ENCODE peak calls at places on chromosomes 13 and 19, in five cellular contexts. X is K562, S is cardiac muscle cell, W is colonic mucosa, R is body of pancreas. Y is an unnamed sample.

GRCh38 chr19:8150178-8150865 is 930 bp upstream of the FBN3 start:
- DNase-seq in X (peak), S (no peak), W (no peak), R (no peak), Y (no peak)

GRCh38 chr19:48367855-48368254 is 3.7 kb downstream of the SYNGR4 start:
- DNase-seq in X (no peak), S (no peak), W (no peak), R (peak), Y (no peak)

GRCh38 chr19:42287017-42287825 is 14.7 kb upstream of the PRR19 start:
- DNase-seq in X (no peak), S (no peak), W (no peak), R (no peak), Y (no peak)

GRCh38 chr19:19900124-19900523 is 622 bp upstream of the ZNF93 start:
- DNase-seq in X (peak), S (peak), W (no peak), R (no peak), Y (no peak)

GRCh38 chr13:21060827-21061076 is 634 bp downstream of the LATS2 start:
- DNase-seq in X (no peak), S (no peak), W (no peak), R (no peak), Y (no peak)

GRCh38 chr13:36332986-36333385 is 13.2 kb downstream of the SPART start:
- DNase-seq in X (no peak), S (peak), W (no peak), R (no peak), Y (no peak)

GRCh38 chr13:59527500-59527899 is 636.2 kb downstream of the DIAPH3 start:
- DNase-seq in X (no peak), S (no peak), W (no peak), R (no peak), Y (no peak)

GRCh38 chr19:38162094-38162493 is 61.9 kb downstream of the DPF1 start:
- DNase-seq in X (no peak), S (no peak), W (no peak), R (no peak), Y (no peak)

GRCh38 chr19:12574036-12574435 is 22.8 kb upstream of the ZNF564 start:
- DNase-seq in X (no peak), S (no peak), W (peak), R (no peak), Y (no peak)

GRCh38 chr19:37654525-37654832 is 786 bp downstream of the ZFP30 start:
- DNase-seq in X (no peak), S (peak), W (no peak), R (no peak), Y (no peak)

GRCh38 chr19:30240904-30241695 is 131.1 kb upstream of the ZNF536 start:
- DNase-seq in X (no peak), S (no peak), W (no peak), R (no peak), Y (no peak)

GRCh38 chr19:12606796-12607195 is 3.8 kb downstream of the ZNF490 start:
- DNase-seq in X (no peak), S (no peak), W (no peak), R (no peak), Y (no peak)

GRCh38 chr13:74442751-74443150 is 308.5 kb upstream of the KLF12 start:
- DNase-seq in X (no peak), S (no peak), W (no peak), R (no peak), Y (no peak)

GRCh38 chr19:48628486-48629296 is 8.5 kb downstream of the DBP start:
- DNase-seq in X (no peak), S (no peak), W (no peak), R (no peak), Y (no peak)

GRCh38 chr19:6223461-6224307 is 56.1 kb downstream of the MLLT1 start:
- DNase-seq in X (no peak), S (no peak), W (no peak), R (peak), Y (no peak)

GRCh38 chr13:22061371-22061805 is 390.5 kb downstream of the FGF9 start:
- DNase-seq in X (no peak), S (no peak), W (no peak), R (no peak), Y (no peak)

GRCh38 chr19:39436350-39436716 is 584 bp upstream of the RPS16 start:
- DNase-seq in X (no peak), S (no peak), W (no peak), R (no peak), Y (no peak)

GRCh38 chr13:24276310-24276709 is 33.1 kb upstream of the C1QTNF9 start:
- DNase-seq in X (no peak), S (no peak), W (no peak), R (no peak), Y (no peak)

GRCh38 chr13:24274452-24274971 is 34.9 kb upstream of the C1QTNF9 start:
- DNase-seq in X (no peak), S (peak), W (no peak), R (no peak), Y (no peak)

GRCh38 chr13:24273926-24274325 is 35.5 kb upstream of the C1QTNF9 start:
- DNase-seq in X (no peak), S (no peak), W (no peak), R (no peak), Y (no peak)

GRCh38 chr13:24272452-24273161 is 36.8 kb upstream of the C1QTNF9 start:
- DNase-seq in X (no peak), S (no peak), W (peak), R (no peak), Y (no peak)

GRCh38 chr13:24275041-24275440 is 34.3 kb upstream of the C1QTNF9 start:
- DNase-seq in X (no peak), S (no peak), W (no peak), R (no peak), Y (no peak)
- TF ChIP-seq CTCF in X (no peak), S (peak), W (no peak), R (no peak), Y (no peak)

DNA sequence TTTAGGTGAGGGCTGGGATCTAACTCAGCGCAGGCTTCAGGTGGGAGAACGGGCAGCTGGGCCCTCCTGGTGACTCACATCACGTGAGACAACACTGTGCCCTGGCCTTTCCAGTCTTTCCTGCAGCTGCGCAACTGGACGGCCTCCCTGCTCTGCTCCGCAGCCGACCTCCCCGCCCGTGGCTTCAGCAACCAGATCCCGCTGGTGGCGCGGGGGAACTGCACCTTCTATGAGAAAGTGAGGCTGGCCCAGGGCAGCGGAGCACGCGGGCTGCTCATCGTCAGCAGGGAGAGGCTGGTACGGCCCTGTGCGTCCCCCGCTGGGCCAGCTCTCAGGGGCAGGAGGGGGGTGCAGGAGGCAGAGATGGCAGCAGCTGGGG is 8.8 kb downstream of the SPPL2B start:
- DNase-seq in X (no peak), S (peak), W (no peak), R (peak), Y (peak)
- TF ChIP-seq CTCF in X (peak), S (peak), W (no peak), R (no peak), Y (peak)

GRCh38 chr13:97262058-97262457 is 39.9 kb downstream of the MBNL2 start:
- DNase-seq in X (no peak), S (no peak), W (no peak), R (no peak), Y (no peak)
- TF ChIP-seq CTCF in X (no peak), S (no peak), W (no peak), R (no peak), Y (no peak)

GRCh38 chr13:109869312-109870237 is 83.2 kb upstream of the IRS2 start:
- DNase-seq in X (peak), S (peak), W (peak), R (peak), Y (no peak)
- TF ChIP-seq CTCF in X (peak), S (peak), W (peak), R (peak), Y (no peak)

GRCh38 chr19:40461669-40462221 is 3.8 kb downstream of the BLVRB start:
- DNase-seq in X (no peak), S (no peak), W (no peak), R (no peak), Y (no peak)

GRCh38 chr19:40466219-40467006 is at the start of gene SPTBN4:
- DNase-seq in X (no peak), S (no peak), W (peak), R (peak), Y (no peak)

GRCh38 chr19:40465781-40466218 is 255 bp upstream of the BLVRB start:
- DNase-seq in X (peak), S (peak), W (peak), R (peak), Y (peak)

GRCh38 chr19:40465025-40465780 is at the start of gene BLVRB:
- DNase-seq in X (peak), S (peak), W (no peak), R (no peak), Y (no peak)

DNA sequence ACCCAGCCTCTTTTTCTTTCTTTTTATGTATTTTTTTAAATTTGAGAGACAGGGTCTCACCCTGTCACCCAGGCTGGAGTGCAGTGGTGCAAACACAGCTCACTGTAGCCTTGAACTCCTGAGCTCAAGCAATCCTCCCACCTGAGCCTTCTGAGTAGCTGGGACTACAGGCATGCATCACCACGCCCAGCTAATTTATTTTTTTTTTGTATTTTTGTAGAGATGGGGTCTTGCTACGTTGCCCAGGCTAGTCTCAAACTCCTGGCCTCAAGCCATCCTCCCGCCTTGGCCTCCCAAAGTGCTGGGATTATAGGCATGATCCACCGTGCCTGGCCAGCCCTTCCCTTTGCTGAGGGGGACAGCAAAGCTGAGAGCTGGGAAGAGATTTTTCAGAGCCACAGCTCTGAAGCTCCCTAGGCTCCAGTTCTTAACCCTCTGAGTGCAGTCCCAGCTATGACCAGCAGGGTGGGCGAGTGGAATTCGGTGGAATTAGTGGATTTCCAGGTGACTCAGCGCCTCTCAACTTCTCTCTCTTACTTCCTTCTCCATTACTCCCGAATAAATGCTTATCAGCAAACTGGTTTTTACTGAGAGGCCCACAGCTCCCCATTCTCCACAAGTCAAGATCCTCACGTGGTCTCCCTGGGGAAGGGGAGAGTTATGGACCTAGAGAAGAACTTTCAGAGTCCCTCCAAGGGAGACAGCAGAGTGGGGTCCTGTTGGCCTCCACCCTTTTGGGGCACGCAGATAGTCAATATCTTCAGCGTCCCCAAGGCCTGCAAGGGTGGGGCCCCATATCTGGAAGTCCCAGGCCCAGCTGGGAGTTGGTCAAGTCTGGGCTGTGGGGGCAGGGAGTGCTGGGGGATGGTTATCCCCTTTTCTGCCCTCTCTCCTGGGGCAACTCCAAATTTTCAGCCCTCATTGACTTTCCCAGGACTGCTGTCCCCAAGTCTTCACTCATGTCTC is 1.2 kb downstream of the BLVRB start:
- DNase-seq in X (peak), S (peak), W (peak), R (peak), Y (peak)
- TF ChIP-seq CTCF in X (peak), S (peak), W (peak), R (peak), Y (peak)

GRCh38 chr13:62631124-62631523 is 1215.5 kb upstream of the PCDH20 start:
- DNase-seq in X (no peak), S (no peak), W (no peak), R (no peak), Y (no peak)

GRCh38 chr13:62627226-62627625 is 1211.6 kb upstream of the PCDH20 start:
- DNase-seq in X (no peak), S (no peak), W (no peak), R (no peak), Y (no peak)

GRCh38 chr13:62629618-62630017 is 1214.0 kb upstream of the PCDH20 start:
- DNase-seq in X (no peak), S (no peak), W (no peak), R (peak), Y (no peak)

GRCh38 chr13:62625214-62625613 is 1209.6 kb upstream of the PCDH20 start:
- DNase-seq in X (no peak), S (no peak), W (no peak), R (no peak), Y (no peak)

DNA sequence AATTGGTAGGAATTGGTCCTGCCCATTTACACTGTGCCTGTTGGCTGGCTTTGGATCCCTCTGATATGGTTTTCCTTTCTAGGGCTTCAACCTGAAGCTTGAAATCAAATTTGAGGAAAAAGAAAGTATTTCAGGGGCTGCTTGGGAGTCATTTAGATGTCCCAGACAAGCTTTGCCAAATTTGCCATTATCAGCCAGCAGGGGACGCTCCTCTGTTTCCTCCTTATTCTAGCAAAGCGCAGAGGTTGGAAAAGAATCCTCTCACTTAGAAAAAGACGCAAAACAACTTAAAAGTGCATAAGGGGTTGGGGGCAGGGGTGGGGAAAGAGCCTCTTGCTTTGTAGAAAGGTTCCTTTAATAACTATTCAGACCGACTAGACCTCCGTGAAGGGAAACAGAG is 1211.1 kb upstream of the PCDH20 start:
- DNase-seq in X (no peak), S (no peak), W (no peak), R (no peak), Y (no peak)
- TF ChIP-seq CTCF in X (no peak), S (peak), W (no peak), R (no peak), Y (no peak)

GRCh38 chr19:18340990-18341868 is 831 bp downstream of the PGPEP1 start:
- DNase-seq in X (peak), S (peak), W (peak), R (peak), Y (no peak)
- TF ChIP-seq CTCF in X (peak), S (no peak), W (no peak), R (no peak), Y (no peak)

DNA sequence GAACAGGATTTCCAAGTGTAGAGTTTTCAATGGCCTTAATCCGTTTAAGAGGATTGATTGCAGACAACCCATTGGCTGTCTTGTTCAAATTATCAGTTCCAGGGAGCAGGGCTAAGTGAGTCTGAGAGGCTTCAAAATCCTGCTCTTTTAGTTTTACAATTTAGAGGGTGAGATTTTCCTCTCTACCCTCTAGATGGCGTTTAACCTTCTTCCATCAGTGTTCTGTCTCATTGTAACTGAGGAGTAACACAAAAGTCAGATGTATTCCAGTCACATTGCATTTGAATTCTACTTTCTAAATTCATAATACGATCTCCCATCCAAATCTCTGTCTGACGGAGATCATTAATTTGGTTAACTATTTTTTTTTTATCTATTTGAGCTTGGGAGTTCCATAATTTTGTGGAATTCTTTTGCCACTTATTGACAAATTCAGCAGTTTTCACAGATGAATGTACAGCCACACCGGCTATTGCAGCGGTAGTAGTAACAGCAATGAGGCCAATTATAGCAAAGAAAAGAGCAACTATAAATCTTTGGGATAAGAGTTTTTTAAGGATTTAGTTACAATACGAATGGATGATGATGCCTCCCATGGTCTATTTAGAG is 7.8 kb upstream of the C19orf84 start:
- DNase-seq in X (peak), S (peak), W (no peak), R (no peak), Y (no peak)
- TF ChIP-seq CTCF in X (peak), S (peak), W (no peak), R (peak), Y (no peak)